ENCODE peak calls at places on chromosomes 4 and X, in four cellular contexts. R is heart right ventricle, N is OCI-LY7, W is psoas muscle. Q is an unnamed sample.

GRCh38 chr4:7842384-7843279 is 97.0 kb downstream of the AFAP1 start:
- DNase-seq in R (peak), N (no peak), W (peak), Q (no peak)

GRCh38 chr4:74632634-74633033 is 161.7 kb downstream of the BTC start:
- DNase-seq in R (no peak), N (no peak), W (no peak), Q (no peak)

GRCh38 chr4:3869661-3870566 is 103.7 kb downstream of the ADRA2C start:
- DNase-seq in R (no peak), N (no peak), W (no peak), Q (no peak)

GRCh38 chr4:144594471-144594986 is 51.4 kb upstream of the HHIP start:
- DNase-seq in R (no peak), N (no peak), W (no peak), Q (no peak)

GRCh38 chr4:26178874-26179273 is 141.9 kb upstream of the RBPJ start:
- DNase-seq in R (peak), N (no peak), W (peak), Q (no peak)

GRCh38 chr4:39606747-39607146 is 31.9 kb downstream of the SMIM14 start:
- DNase-seq in R (no peak), N (no peak), W (no peak), Q (no peak)

GRCh38 chr4:141046255-141046654 is 87.0 kb downstream of the RNF150 start:
- DNase-seq in R (no peak), N (no peak), W (no peak), Q (no peak)

GRCh38 chr4:111031180-111031579 is 408.3 kb upstream of the PITX2 start:
- DNase-seq in R (no peak), N (no peak), W (no peak), Q (no peak)

GRCh38 chr4:171746418-171746817 is 66.8 kb upstream of the GALNTL6 start:
- DNase-seq in R (no peak), N (no peak), W (no peak), Q (no peak)

GRCh38 chrX:40155617-40156471 is 58.1 kb upstream of the BCOR start:
- DNase-seq in R (no peak), N (peak), W (no peak), Q (peak)

GRCh38 chrX:40158036-40158706 is 60.4 kb upstream of the BCOR start:
- DNase-seq in R (no peak), N (peak), W (no peak), Q (no peak)

GRCh38 chrX:40156472-40157227 is 58.9 kb upstream of the BCOR start:
- DNase-seq in R (no peak), N (no peak), W (no peak), Q (no peak)

GRCh38 chrX:40154853-40155616 is 57.3 kb upstream of the BCOR start:
- DNase-seq in R (peak), N (peak), W (peak), Q (no peak)

DNA sequence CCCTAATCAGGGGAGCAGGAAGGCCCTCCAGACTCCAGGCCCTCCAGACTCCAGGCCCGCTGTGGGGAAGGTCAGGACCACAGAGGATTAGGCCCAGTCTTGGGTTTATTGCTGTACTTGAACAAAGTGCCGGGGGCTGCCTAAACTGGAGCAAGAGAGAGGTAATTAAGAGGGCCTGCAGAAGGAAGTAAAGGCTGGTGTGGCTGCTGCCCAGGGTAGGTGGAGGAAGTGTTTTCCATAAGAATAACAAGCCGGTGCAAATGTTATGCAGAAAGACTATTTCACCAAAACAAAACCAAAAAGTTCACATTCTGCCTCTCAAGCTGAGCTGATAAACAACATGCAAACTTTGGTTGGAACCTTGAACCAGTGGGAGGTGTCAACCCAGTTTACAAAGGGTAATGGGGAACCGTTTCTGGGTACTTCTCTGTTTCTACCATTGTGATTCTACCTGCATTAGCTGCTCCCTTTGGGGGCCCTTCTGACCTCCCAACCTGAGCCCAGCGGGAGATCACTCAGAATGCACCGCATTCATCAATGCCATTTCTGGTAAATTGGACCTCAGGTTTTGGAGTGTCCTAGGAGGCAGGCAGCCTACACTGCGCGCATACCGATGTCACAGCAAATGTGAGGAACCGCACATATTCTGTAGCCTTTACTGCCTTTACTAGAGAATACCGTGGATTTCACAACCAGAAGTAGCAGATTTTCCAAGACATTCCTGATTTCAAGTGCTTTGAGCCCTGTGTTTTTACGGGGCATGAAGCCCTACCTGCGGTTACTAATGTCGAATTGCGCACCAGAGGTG is 59.7 kb upstream of the BCOR start:
- DNase-seq in R (no peak), N (peak), W (no peak), Q (no peak)
- H3K27ac ChIP-seq in R (peak), N (peak), W (peak), Q (peak)

GRCh38 chr4:85734446-85734845 is 259.5 kb downstream of the ARHGAP24 start:
- DNase-seq in R (no peak), N (no peak), W (no peak), Q (no peak)
- H3K27ac ChIP-seq in R (peak), N (no peak), W (peak), Q (peak)

GRCh38 chr4:80255374-80256095 is 10.9 kb upstream of the FGF5 start:
- DNase-seq in R (no peak), N (no peak), W (no peak), Q (no peak)
- H3K27ac ChIP-seq in R (no peak), N (no peak), W (no peak), Q (no peak)

GRCh38 chr4:169250796-169251195 is 20.0 kb downstream of the SH3RF1 start:
- DNase-seq in R (no peak), N (no peak), W (no peak), Q (no peak)
- H3K27ac ChIP-seq in R (no peak), N (no peak), W (no peak), Q (no peak)

DNA sequence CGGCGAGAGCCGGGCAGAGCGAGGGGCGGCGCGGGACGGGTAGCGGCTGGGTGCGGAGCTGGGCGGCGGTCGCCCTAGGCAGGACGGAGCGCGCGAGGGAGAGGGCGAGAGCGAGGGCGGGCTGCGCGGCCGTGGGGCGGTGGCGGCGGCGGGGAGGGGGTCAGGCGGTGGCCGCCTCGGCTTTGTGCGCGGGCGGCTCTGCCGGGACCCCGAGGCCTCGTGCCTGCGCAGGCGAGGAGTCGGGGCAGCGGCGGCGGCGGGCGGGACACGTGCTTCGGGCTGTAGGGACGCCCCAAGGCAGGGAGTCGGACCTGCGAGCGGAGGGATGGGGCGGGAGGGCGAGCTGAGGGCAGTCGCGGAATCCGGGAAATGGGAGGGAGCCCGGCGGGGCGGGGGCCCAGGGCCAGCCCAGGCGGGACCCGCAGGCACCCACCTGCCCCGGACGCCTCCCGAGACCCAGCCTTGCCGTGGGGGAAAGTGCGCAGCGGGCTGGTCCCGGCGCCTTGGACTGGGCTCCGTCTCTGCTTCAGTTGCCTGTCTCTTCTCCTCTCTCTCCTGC is 465 bp downstream of the BMPR1B start:
- DNase-seq in R (peak), N (no peak), W (peak), Q (no peak)
- H3K27ac ChIP-seq in R (no peak), N (no peak), W (no peak), Q (no peak)

GRCh38 chr4:37631551-37631950 is 54.6 kb downstream of the RELL1 start:
- DNase-seq in R (peak), N (no peak), W (no peak), Q (no peak)
- H3K27ac ChIP-seq in R (no peak), N (no peak), W (no peak), Q (no peak)

GRCh38 chr4:76607846-76608245 is 172.8 kb downstream of the SHROOM3 start:
- DNase-seq in R (no peak), N (no peak), W (no peak), Q (no peak)
- H3K27ac ChIP-seq in R (no peak), N (no peak), W (no peak), Q (no peak)

DNA sequence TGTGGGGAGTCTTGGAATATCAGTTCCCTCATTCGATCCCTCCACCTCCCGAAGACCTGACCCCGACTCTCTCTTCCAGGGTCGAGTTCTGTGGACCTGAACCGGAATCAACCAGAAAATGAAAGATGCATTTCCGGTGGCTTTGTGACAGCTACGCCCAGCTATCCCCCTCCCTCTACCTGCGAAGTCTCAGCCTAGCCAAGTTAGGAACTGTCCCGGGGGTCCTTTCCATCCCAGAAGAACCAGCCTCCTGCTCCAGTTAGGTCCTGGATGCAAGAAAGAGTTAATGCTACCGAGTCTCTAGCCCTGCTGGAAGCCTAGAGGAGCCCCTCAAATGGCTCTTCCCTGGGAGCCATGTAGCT is 13.4 kb upstream of the ETDC start:
- DNase-seq in R (no peak), N (no peak), W (no peak), Q (no peak)
- H3K27ac ChIP-seq in R (peak), N (no peak), W (no peak), Q (no peak)

GRCh38 chr4:108620933-108621905 is 843 bp downstream of the RPL34 start:
- DNase-seq in R (no peak), N (peak), W (no peak), Q (no peak)
- H3K27ac ChIP-seq in R (peak), N (peak), W (peak), Q (peak)

GRCh38 chr4:15711762-15712161 is 8.9 kb downstream of the BST1 start:
- DNase-seq in R (no peak), N (no peak), W (no peak), Q (no peak)
- H3K27ac ChIP-seq in R (no peak), N (no peak), W (no peak), Q (no peak)